ENCODE peak calls at places on chromosomes 6 and 20, in six cellular contexts. U is heart right ventricle; N is fibroblast of pulmonary artery; R is central memory CD4-positive, alpha-beta T cell; A is mesothelial cell of epicardium; Y is IMR-90. B is an unnamed sample.

GRCh38 chr20:45445805-45446562 is 23.6 kb upstream of the WFDC2 start:
- DNase-seq in U (no peak), N (peak), R (no peak), A (no peak), Y (no peak), B (no peak)

GRCh38 chr6:13425971-13426931 is 61.1 kb downstream of the GFOD1 start:
- DNase-seq in U (no peak), N (peak), R (no peak), A (no peak), Y (peak), B (no peak)

GRCh38 chr6:44268095-44268628 is 2.1 kb upstream of the TMEM151B start:
- DNase-seq in U (no peak), N (peak), R (peak), A (no peak), Y (peak), B (no peak)

GRCh38 chr6:156699017-156699421 is 78.2 kb upstream of the ARID1B start:
- DNase-seq in U (no peak), N (peak), R (no peak), A (no peak), Y (peak), B (no peak)

GRCh38 chr6:122081921-122082320 is 317.5 kb upstream of the HSF2 start:
- DNase-seq in U (no peak), N (no peak), R (no peak), A (no peak), Y (no peak), B (no peak)

GRCh38 chr6:110738899-110739365 is 76.3 kb downstream of the CDK19 start:
- DNase-seq in U (no peak), N (no peak), R (no peak), A (no peak), Y (no peak), B (no peak)

GRCh38 chr6:142760152-142760551 is 184.8 kb downstream of the HIVEP2 start:
- DNase-seq in U (no peak), N (peak), R (no peak), A (no peak), Y (peak), B (no peak)

GRCh38 chr6:93848011-93848620 is 428.8 kb upstream of the EPHA7 start:
- DNase-seq in U (no peak), N (no peak), R (no peak), A (no peak), Y (no peak), B (no peak)

GRCh38 chr20:59032713-59033059 is 551 bp upstream of the ATP5F1E start:
- DNase-seq in U (no peak), N (no peak), R (no peak), A (no peak), Y (peak), B (peak)